ENCODE peak calls at places on chromosomes 2 and 18, in ten cellular contexts. V is tibial nerve; L is AG10803; R is body of pancreas; U is sigmoid colon; M is AG09319; K is esophagus squamous epithelium; X is activated CD8-positive, alpha-beta T cell treated with anti-CD3 and anti-CD28 coated beads for 36 hours; C is GM12878; W is cardiac muscle cell. Q is an unnamed sample.

GRCh38 chr2:39243469-39244123 is at the start of gene CDKL4:
- DNase-seq in V (no peak), R (no peak), L (no peak), X (peak; percentile 26), C (no peak), W (no peak), M (no peak), U (no peak), K (no peak), Q (no peak)

GRCh38 chr2:227310756-227311110 is 14.3 kb upstream of the MFF start:
- DNase-seq in K (no peak), R (no peak), W (no peak), M (no peak), U (no peak), X (no peak), V (no peak), C (no peak), L (no peak), Q (no peak)

GRCh38 chr2:56132138-56132537 is 51.7 kb upstream of the CCDC85A start:
- DNase-seq in W (peak; percentile 46), K (no peak), R (no peak), M (no peak), X (no peak), L (peak; percentile 53), U (no peak), V (no peak), C (no peak), Q (no peak)

GRCh38 chr2:85545780-85546240 is 6.8 kb downstream of the MAT2A start:
- DNase-seq in K (no peak), C (no peak), R (no peak), V (no peak), L (no peak), W (no peak), X (no peak), M (no peak), U (no peak), Q (no peak)

GRCh38 chr2:12728221-12728777 is 11.6 kb downstream of the TRIB2 start:
- DNase-seq in M (no peak), V (no peak), C (peak; percentile 93), R (no peak), K (no peak), W (no peak), L (no peak), U (no peak), X (peak; percentile 86), Q (no peak)

GRCh38 chr2:217822296-217823252 is 180.2 kb downstream of the TNS1 start:
- DNase-seq in V (no peak), K (no peak), U (no peak), C (no peak), M (no peak), W (no peak), L (peak; percentile 47), X (no peak), R (peak; percentile 40), Q (peak; percentile 68)

GRCh38 chr2:226154610-226155009 is 645.0 kb downstream of the IRS1 start:
- DNase-seq in U (no peak), M (no peak), X (no peak), C (no peak), R (no peak), W (no peak), K (no peak), V (no peak), L (no peak), Q (no peak)

GRCh38 chr2:218716070-218716469 is 5.4 kb downstream of the TTLL4 start:
- DNase-seq in K (no peak), V (no peak), W (no peak), L (no peak), C (no peak), X (no peak), R (no peak), M (no peak), U (no peak), Q (no peak)

GRCh38 chr18:33316146-33316587 is 124.4 kb downstream of the CCDC178 start:
- DNase-seq in L (no peak), V (no peak), W (no peak), R (no peak), C (no peak), M (no peak), U (no peak), X (no peak), K (no peak), Q (no peak)

GRCh38 chr2:215758691-215759090 is 254.7 kb downstream of the MREG start:
- DNase-seq in C (no peak), L (peak; percentile 85), X (no peak), W (no peak), V (no peak), K (no peak), R (no peak), M (no peak), U (no peak), Q (no peak)

GRCh38 chr2:158002079-158002478 is 99.6 kb upstream of the UPP2 start:
- DNase-seq in K (no peak), X (no peak), M (no peak), R (no peak), U (no peak), L (no peak), W (no peak), C (no peak), V (no peak), Q (no peak)

GRCh38 chr2:158011055-158011771 is 90.5 kb upstream of the UPP2 start:
- DNase-seq in K (no peak), X (no peak), M (no peak), L (no peak), R (no peak), C (no peak), U (no peak), V (no peak), W (no peak), Q (no peak)

GRCh38 chr2:158004131-158004530 is 97.5 kb upstream of the UPP2 start:
- DNase-seq in K (no peak), V (no peak), L (peak; percentile 7), W (no peak), U (no peak), C (no peak), M (no peak), X (no peak), R (no peak), Q (no peak)

GRCh38 chr2:158009425-158009824 is 92.3 kb upstream of the UPP2 start:
- DNase-seq in U (no peak), X (no peak), K (no peak), V (no peak), M (no peak), R (peak; percentile 46), W (peak; percentile 63), L (no peak), C (no peak), Q (no peak)

GRCh38 chr2:158006961-158007664 is 94.6 kb upstream of the UPP2 start:
- DNase-seq in V (no peak), L (no peak), X (peak; percentile 31), R (peak; percentile 66), U (no peak), C (no peak), W (peak; percentile 53), M (no peak), K (no peak), Q (no peak)
- TF ChIP-seq CTCF in V (no peak), L (no peak), X (no peak), R (peak; percentile 19), U (no peak), C (no peak), W (no peak), M (no peak), K (no peak), Q (peak; percentile 26)

GRCh38 chr18:22567794-22568193 is 150.1 kb upstream of the CTAGE1 start:
- DNase-seq in R (no peak), X (no peak), M (no peak), C (no peak), L (no peak), W (no peak), K (no peak), U (no peak), V (no peak), Q (no peak)

GRCh38 chr18:22566703-22567420 is 149.1 kb upstream of the CTAGE1 start:
- DNase-seq in L (no peak), K (no peak), X (no peak), W (no peak), M (no peak), R (no peak), C (no peak), V (no peak), U (no peak), Q (no peak)

GRCh38 chr18:22572321-22572720 is 154.6 kb upstream of the CTAGE1 start:
- DNase-seq in K (no peak), C (no peak), L (no peak), X (no peak), W (no peak), M (no peak), R (no peak), U (no peak), V (no peak), Q (no peak)

GRCh38 chr18:22570492-22570891 is 152.8 kb upstream of the CTAGE1 start:
- DNase-seq in U (no peak), C (no peak), L (no peak), X (no peak), R (no peak), W (no peak), K (no peak), M (no peak), V (no peak), Q (no peak)
- TF ChIP-seq CTCF in U (no peak), C (no peak), L (no peak), X (no peak), R (no peak), W (no peak), K (no peak), M (no peak), V (no peak), Q (no peak)

GRCh38 chr18:13112982-13113381 is 105.6 kb upstream of the LDLRAD4 start:
- DNase-seq in V (no peak), K (no peak), U (peak; percentile 81), W (peak; percentile 91), R (peak; percentile 66), L (peak; percentile 54), X (peak; percentile 50), C (no peak), M (no peak), Q (no peak)
- TF ChIP-seq CTCF in V (peak; percentile 19), K (peak; percentile 11), U (peak; percentile 55), W (peak; percentile 61), R (no peak), L (peak; percentile 58), X (peak; percentile 26), C (peak; percentile 24), M (peak; percentile 34), Q (peak; percentile 77)

GRCh38 chr2:129193961-129194360 is 785.5 kb upstream of the RAB6C start:
- DNase-seq in R (no peak), V (no peak), C (no peak), M (no peak), U (no peak), W (no peak), L (no peak), X (peak; percentile 3), K (no peak), Q (no peak)

GRCh38 chr2:129191530-129191929 is 787.9 kb upstream of the RAB6C start:
- DNase-seq in C (no peak), V (no peak), K (no peak), U (no peak), M (no peak), R (no peak), L (no peak), W (peak; percentile 34), X (no peak), Q (no peak)

GRCh38 chr2:129189617-129190016 is 789.8 kb upstream of the RAB6C start:
- DNase-seq in K (no peak), V (no peak), U (no peak), R (no peak), X (no peak), L (no peak), W (peak; percentile 11), C (no peak), M (no peak), Q (no peak)

GRCh38 chr2:129192841-129193253 is 786.6 kb upstream of the RAB6C start:
- DNase-seq in U (no peak), K (no peak), R (peak; percentile 80), W (no peak), X (no peak), M (no peak), C (no peak), L (no peak), V (no peak), Q (no peak)

GRCh38 chr2:129192117-129192516 is 787.3 kb upstream of the RAB6C start:
- DNase-seq in C (no peak), U (no peak), V (no peak), X (peak; percentile 11), R (no peak), W (no peak), K (no peak), M (no peak), L (no peak), Q (no peak)
- TF ChIP-seq CTCF in C (no peak), U (no peak), V (no peak), X (no peak), R (no peak), W (no peak), K (no peak), M (no peak), L (no peak), Q (no peak)

Q was measured in chondrocyte.